ENCODE peak calls at places on chromosomes 16 and 17, in five cellular contexts. One of them, this sample, is unnamed.

GRCh38 chr16:76676356-76676755 is 399.2 kb downstream of the CNTNAP4 start:
- DNase-seq in A549: no peak
- DNase-seq in aorta: no peak
- DNase-seq in suprapubic skin: no peak
- DNase-seq in heart left ventricle: no peak
- DNase-seq in this sample: no peak

GRCh38 chr17:9115446-9116265 is 94.3 kb downstream of the NTN1 start:
- DNase-seq in A549: peak; percentile 78
- DNase-seq in heart left ventricle: peak; percentile 68
- DNase-seq in suprapubic skin: peak; percentile 86
- DNase-seq in aorta: peak; percentile 95
- DNase-seq in this sample: peak; percentile 64

GRCh38 chr16:58850019-58850626 is 116.0 kb upstream of the GOT2 start:
- DNase-seq in A549: no peak
- DNase-seq in aorta: no peak
- DNase-seq in heart left ventricle: no peak
- DNase-seq in suprapubic skin: no peak
- DNase-seq in this sample: no peak

GRCh38 chr17:48610282-48611211 is at the start of gene HOXB7:
- DNase-seq in aorta: peak; percentile 94
- DNase-seq in suprapubic skin: peak; percentile 91
- DNase-seq in heart left ventricle: peak; percentile 68
- DNase-seq in A549: peak; percentile 75
- DNase-seq in this sample: peak; percentile 80

GRCh38 chr16:80718480-80719220 is 85.7 kb downstream of the CDYL2 start:
- DNase-seq in aorta: no peak
- DNase-seq in suprapubic skin: no peak
- DNase-seq in heart left ventricle: no peak
- DNase-seq in A549: no peak
- DNase-seq in this sample: no peak

GRCh38 chr16:66134875-66135274 is 231.6 kb upstream of the CDH5 start:
- DNase-seq in aorta: no peak
- DNase-seq in heart left ventricle: no peak
- DNase-seq in A549: no peak
- DNase-seq in suprapubic skin: no peak
- DNase-seq in this sample: no peak

GRCh38 chr17:16818821-16819683 is 129.0 kb downstream of the CCDC144A start:
- DNase-seq in suprapubic skin: no peak
- DNase-seq in heart left ventricle: no peak
- DNase-seq in A549: no peak
- DNase-seq in aorta: no peak
- DNase-seq in this sample: no peak

GRCh38 chr17:47875586-47875985 is 20.4 kb upstream of the SP2 start:
- DNase-seq in A549: no peak
- DNase-seq in suprapubic skin: no peak
- DNase-seq in aorta: peak; percentile 31
- DNase-seq in heart left ventricle: no peak
- DNase-seq in this sample: no peak

GRCh38 chr17:49993423-49994037 is 1.5 kb downstream of the DLX3 start:
- DNase-seq in aorta: peak; percentile 79
- DNase-seq in heart left ventricle: no peak
- DNase-seq in A549: no peak
- DNase-seq in suprapubic skin: no peak
- DNase-seq in this sample: peak; percentile 70

GRCh38 chr16:85733155-85733838 is 17.6 kb downstream of the C16orf74 start:
- DNase-seq in aorta: no peak
- DNase-seq in heart left ventricle: no peak
- DNase-seq in A549: peak; percentile 19
- DNase-seq in suprapubic skin: no peak
- DNase-seq in this sample: no peak

GRCh38 chr16:75109732-75110243 is 6.8 kb downstream of the LDHD start:
- DNase-seq in aorta: no peak
- DNase-seq in suprapubic skin: peak; percentile 66
- DNase-seq in heart left ventricle: peak; percentile 78
- DNase-seq in A549: no peak
- DNase-seq in this sample: peak; percentile 61

GRCh38 chr17:45104497-45104896 is 27.8 kb downstream of the PLCD3 start:
- DNase-seq in A549: no peak
- DNase-seq in suprapubic skin: no peak
- DNase-seq in aorta: no peak
- DNase-seq in heart left ventricle: no peak
- DNase-seq in this sample: no peak

GRCh38 chr16:53757971-53758609 is 54.1 kb downstream of the FTO start:
- DNase-seq in A549: no peak
- DNase-seq in suprapubic skin: no peak
- DNase-seq in heart left ventricle: no peak
- DNase-seq in aorta: no peak
- DNase-seq in this sample: no peak

GRCh38 chr17:17758443-17758842 is 77.2 kb downstream of the RAI1 start:
- DNase-seq in suprapubic skin: no peak
- DNase-seq in A549: no peak
- DNase-seq in aorta: no peak
- DNase-seq in heart left ventricle: no peak
- DNase-seq in this sample: no peak

GRCh38 chr16:79283578-79283977 is 317.0 kb downstream of the MAF start:
- DNase-seq in A549: no peak
- DNase-seq in heart left ventricle: no peak
- DNase-seq in aorta: no peak
- DNase-seq in suprapubic skin: no peak
- DNase-seq in this sample: no peak

GRCh38 chr16:19817875-19818274 is 66.8 kb downstream of the GPRC5B start:
- DNase-seq in suprapubic skin: no peak
- DNase-seq in heart left ventricle: no peak
- DNase-seq in aorta: no peak
- DNase-seq in A549: no peak
- DNase-seq in this sample: no peak

GRCh38 chr17:29368926-29369325 is 21.2 kb upstream of the TAOK1 start:
- DNase-seq in heart left ventricle: peak; percentile 28
- DNase-seq in suprapubic skin: no peak
- DNase-seq in aorta: no peak
- DNase-seq in A549: no peak
- DNase-seq in this sample: no peak

GRCh38 chr16:28821874-28822519 is 802 bp upstream of the ATXN2L start:
- DNase-seq in suprapubic skin: no peak
- DNase-seq in aorta: peak; percentile 55
- DNase-seq in A549: no peak
- DNase-seq in heart left ventricle: no peak
- DNase-seq in this sample: no peak

GRCh38 chr17:78235885-78236284 is 4.5 kb downstream of the TMEM235 start:
- DNase-seq in heart left ventricle: no peak
- DNase-seq in A549: no peak
- DNase-seq in suprapubic skin: no peak
- DNase-seq in aorta: no peak
- DNase-seq in this sample: no peak

GRCh38 chr17:49997773-49998703 is 3.0 kb upstream of the DLX3 start:
- DNase-seq in A549: peak; percentile 92
- DNase-seq in aorta: peak; percentile 88
- DNase-seq in heart left ventricle: peak; percentile 78
- DNase-seq in suprapubic skin: peak; percentile 87
- DNase-seq in this sample: peak; percentile 81

GRCh38 chr16:20740901-20741491 is 622 bp downstream of the THUMPD1 start:
- DNase-seq in A549: peak; percentile 83
- DNase-seq in aorta: peak; percentile 97
- DNase-seq in suprapubic skin: peak; percentile 94
- DNase-seq in heart left ventricle: peak; percentile 91
- DNase-seq in this sample: peak; percentile 95

GRCh38 chr17:65535777-65536572 is 25.5 kb downstream of the AXIN2 start:
- DNase-seq in suprapubic skin: no peak
- DNase-seq in A549: no peak
- DNase-seq in heart left ventricle: no peak
- DNase-seq in aorta: no peak
- DNase-seq in this sample: no peak

GRCh38 chr16:3780570-3780969 is 63.2 kb upstream of the TRAP1 start:
- DNase-seq in aorta: no peak
- DNase-seq in A549: peak; percentile 63
- DNase-seq in heart left ventricle: no peak
- DNase-seq in suprapubic skin: no peak
- DNase-seq in this sample: no peak

GRCh38 chr16:14628806-14629611 is 1.1 kb downstream of the PARN start:
- DNase-seq in suprapubic skin: no peak
- DNase-seq in aorta: no peak
- DNase-seq in heart left ventricle: no peak
- DNase-seq in A549: no peak
- DNase-seq in this sample: no peak

GRCh38 chr16:674968-675883 is at the start of gene RHBDL1:
- DNase-seq in aorta: no peak
- DNase-seq in A549: peak; percentile 66
- DNase-seq in heart left ventricle: no peak
- DNase-seq in suprapubic skin: no peak
- DNase-seq in this sample: no peak

GRCh38 chr16:81553080-81553813 is 108.6 kb downstream of the CMIP start:
- DNase-seq in heart left ventricle: no peak
- DNase-seq in A549: no peak
- DNase-seq in suprapubic skin: no peak
- DNase-seq in aorta: peak; percentile 74
- DNase-seq in this sample: peak; percentile 63

GRCh38 chr16:17205279-17206139 is 265.3 kb downstream of the XYLT1 start:
- DNase-seq in A549: no peak
- DNase-seq in suprapubic skin: no peak
- DNase-seq in aorta: no peak
- DNase-seq in heart left ventricle: no peak
- DNase-seq in this sample: no peak

GRCh38 chr17:79792371-79792871 is 4.5 kb downstream of the CBX8 start:
- DNase-seq in suprapubic skin: no peak
- DNase-seq in heart left ventricle: no peak
- DNase-seq in A549: no peak
- DNase-seq in aorta: no peak
- DNase-seq in this sample: no peak

GRCh38 chr17:77271421-77271820 is 130.7 kb downstream of the SEC14L1 start:
- DNase-seq in heart left ventricle: no peak
- DNase-seq in aorta: no peak
- DNase-seq in A549: no peak
- DNase-seq in suprapubic skin: no peak
- DNase-seq in this sample: no peak

GRCh38 chr16:229731-230281 is 557 bp upstream of the LUC7L start:
- DNase-seq in heart left ventricle: no peak
- DNase-seq in A549: no peak
- DNase-seq in suprapubic skin: no peak
- DNase-seq in aorta: no peak
- DNase-seq in this sample: no peak

GRCh38 chr17:3952186-3952585 is 12.1 kb downstream of the ATP2A3 start:
- DNase-seq in aorta: no peak
- DNase-seq in heart left ventricle: no peak
- DNase-seq in A549: no peak
- DNase-seq in suprapubic skin: no peak
- DNase-seq in this sample: no peak
- H3K4me3 ChIP-seq in aorta: no peak overlapping the region
- H3K4me3 ChIP-seq in heart left ventricle: no peak overlapping the region
- H3K4me3 ChIP-seq in A549: no peak overlapping the region
- H3K4me3 ChIP-seq in suprapubic skin: no peak overlapping the region
- H3K4me3 ChIP-seq in this sample: no peak overlapping the region

DNA sequence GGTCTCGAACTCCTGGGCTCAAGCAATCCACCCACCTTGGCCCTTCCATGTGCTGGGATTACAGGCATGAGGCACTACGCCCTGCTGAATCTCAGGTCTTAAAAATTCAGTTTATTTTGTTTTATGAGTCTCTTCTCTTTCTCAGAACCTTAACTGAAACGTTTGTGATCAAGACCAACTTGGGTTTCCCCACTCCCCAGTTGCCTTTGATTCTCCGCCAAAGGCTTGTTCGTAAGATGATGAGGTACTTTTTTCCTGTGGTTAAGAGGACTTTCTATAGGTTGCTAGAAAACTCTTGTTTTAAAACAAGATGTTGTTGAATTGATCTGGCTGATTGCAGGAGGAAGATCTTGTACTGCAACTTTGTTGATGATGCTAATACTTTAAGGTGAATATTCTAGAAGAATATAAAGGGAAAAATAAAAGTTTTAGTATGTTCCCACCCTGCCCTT is 11.7 kb downstream of the ABCC1 start:
- DNase-seq in aorta: no peak
- DNase-seq in suprapubic skin: no peak
- DNase-seq in A549: no peak
- DNase-seq in heart left ventricle: no peak
- DNase-seq in this sample: no peak
- H3K27ac ChIP-seq in aorta: no peak overlapping the region
- H3K27ac ChIP-seq in suprapubic skin: no peak overlapping the region
- H3K27ac ChIP-seq in A549: peak overlapping the region; percentile 63
- H3K27ac ChIP-seq in heart left ventricle: peak overlapping the region; percentile 24
- H3K27ac ChIP-seq in this sample: peak overlapping the region; percentile 25

GRCh38 chr16:48158296-48158695 is 2.5 kb upstream of the ABCC12 start:
- DNase-seq in heart left ventricle: no peak
- DNase-seq in suprapubic skin: no peak
- DNase-seq in aorta: no peak
- DNase-seq in A549: peak; percentile 64
- DNase-seq in this sample: no peak

GRCh38 chr16:48157794-48158193 is 2.0 kb upstream of the ABCC12 start:
- DNase-seq in A549: no peak
- DNase-seq in heart left ventricle: no peak
- DNase-seq in aorta: no peak
- DNase-seq in suprapubic skin: no peak
- DNase-seq in this sample: no peak

GRCh38 chr16:48157302-48157701 is 1.5 kb upstream of the ABCC12 start:
- DNase-seq in aorta: no peak
- DNase-seq in heart left ventricle: no peak
- DNase-seq in suprapubic skin: no peak
- DNase-seq in A549: no peak
- DNase-seq in this sample: no peak

GRCh38 chr16:48156790-48157209 is 1.0 kb upstream of the ABCC12 start:
- DNase-seq in A549: peak; percentile 88
- DNase-seq in heart left ventricle: peak; percentile 86
- DNase-seq in aorta: peak; percentile 94
- DNase-seq in suprapubic skin: peak; percentile 82
- DNase-seq in this sample: peak; percentile 94

GRCh38 chr16:48155926-48156789 is at the start of gene ABCC12:
- DNase-seq in aorta: no peak
- DNase-seq in suprapubic skin: no peak
- DNase-seq in heart left ventricle: no peak
- DNase-seq in A549: no peak
- DNase-seq in this sample: no peak
- H3K4me3 ChIP-seq in aorta: no peak within 1 kb of the TSS
- H3K4me3 ChIP-seq in suprapubic skin: no peak within 1 kb of the TSS
- H3K4me3 ChIP-seq in heart left ventricle: no peak within 1 kb of the TSS
- H3K4me3 ChIP-seq in A549: no peak within 1 kb of the TSS
- H3K4me3 ChIP-seq in this sample: peak within 1 kb of the TSS; percentile 26

DNA sequence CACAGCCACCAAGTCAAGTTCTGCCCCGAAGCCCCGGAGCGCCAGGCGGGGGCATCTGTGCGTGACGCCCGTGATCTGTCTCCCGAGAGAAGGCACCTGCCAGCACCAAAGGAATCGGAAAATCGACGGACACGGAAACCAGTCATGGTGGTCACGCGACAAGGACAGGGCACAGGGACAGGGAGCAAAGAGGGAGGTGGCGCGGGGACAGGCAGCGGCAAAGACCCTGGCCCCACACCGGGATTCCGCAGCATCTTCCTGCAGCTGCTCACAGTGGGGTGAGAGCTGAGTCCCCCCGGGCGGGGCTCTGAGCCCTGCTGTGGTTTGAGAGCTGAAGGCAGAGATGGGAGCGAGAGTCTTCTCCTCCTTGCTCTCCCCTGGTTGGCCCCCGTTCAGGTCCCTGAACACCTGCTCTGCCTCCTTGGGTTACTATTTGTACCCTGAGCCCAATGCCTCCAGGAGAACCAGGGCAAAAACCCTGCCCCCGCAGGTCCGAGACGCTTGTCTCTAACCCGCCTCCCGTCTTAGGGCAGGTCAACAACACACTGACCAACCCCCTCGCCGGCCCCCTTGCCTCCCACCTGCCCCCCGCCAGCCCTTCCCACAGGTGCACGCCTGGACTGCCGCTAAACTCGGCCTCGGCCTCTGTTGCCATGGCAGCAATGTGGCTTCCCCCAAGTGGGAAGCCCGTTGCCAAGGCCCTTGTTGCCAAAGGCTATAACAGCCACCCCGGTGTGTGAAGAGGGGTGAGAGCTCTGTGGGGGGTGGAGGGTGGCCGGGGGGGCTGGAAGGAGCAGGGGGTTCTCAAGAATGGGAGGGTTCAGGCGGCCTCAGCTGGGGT is 56.2 kb downstream of the ABR start:
- DNase-seq in suprapubic skin: no peak
- DNase-seq in heart left ventricle: no peak
- DNase-seq in A549: no peak
- DNase-seq in aorta: no peak
- DNase-seq in this sample: no peak
- H3K27ac ChIP-seq in suprapubic skin: no peak overlapping the region
- H3K27ac ChIP-seq in heart left ventricle: peak overlapping the region; percentile 47
- H3K27ac ChIP-seq in A549: peak overlapping the region; percentile 13
- H3K27ac ChIP-seq in aorta: no peak overlapping the region
- H3K27ac ChIP-seq in this sample: peak overlapping the region; percentile 14

This sample was measured in upper lobe of right lung.